ENCODE peak calls at places on chromosome 12, in five cellular contexts. One of them, this sample, is unnamed.

GRCh38 chr12:46221255-46222128 is 47.4 kb downstream of the SLC38A1 start:
- DNase-seq in astrocyte of the spinal cord: peak
- DNase-seq in PC-3: peak
- DNase-seq in foreskin fibroblast: peak
- DNase-seq in A549: no peak
- DNase-seq in this sample: no peak

GRCh38 chr12:123660328-123660727 is 10.6 kb upstream of the TCTN2 start:
- DNase-seq in astrocyte of the spinal cord: peak
- DNase-seq in PC-3: peak
- DNase-seq in foreskin fibroblast: peak
- DNase-seq in A549: peak
- DNase-seq in this sample: peak

GRCh38 chr12:130202201-130202600 is 39.9 kb downstream of the FZD10 start:
- DNase-seq in astrocyte of the spinal cord: no peak
- DNase-seq in PC-3: no peak
- DNase-seq in foreskin fibroblast: no peak
- DNase-seq in A549: no peak
- DNase-seq in this sample: no peak

GRCh38 chr12:68675098-68675842 is 11.5 kb upstream of the NUP107 start:
- DNase-seq in astrocyte of the spinal cord: no peak
- DNase-seq in PC-3: no peak
- DNase-seq in foreskin fibroblast: no peak
- DNase-seq in A549: no peak
- DNase-seq in this sample: no peak

GRCh38 chr12:81963651-81964050 is 204.5 kb upstream of the PPFIA2 start:
- DNase-seq in astrocyte of the spinal cord: no peak
- DNase-seq in PC-3: no peak
- DNase-seq in foreskin fibroblast: no peak
- DNase-seq in A549: no peak
- DNase-seq in this sample: no peak

GRCh38 chr12:109993091-109993490 is 3.1 kb downstream of the GIT2 start:
- DNase-seq in astrocyte of the spinal cord: no peak
- DNase-seq in PC-3: no peak
- DNase-seq in foreskin fibroblast: no peak
- DNase-seq in A549: no peak
- DNase-seq in this sample: no peak

GRCh38 chr12:80045594-80045993 is 53.7 kb upstream of the OTOGL start:
- DNase-seq in astrocyte of the spinal cord: peak
- DNase-seq in PC-3: peak
- DNase-seq in foreskin fibroblast: peak
- DNase-seq in A549: no peak
- DNase-seq in this sample: peak

GRCh38 chr12:55912908-55913307 is 14.8 kb downstream of the PYM1 start:
- DNase-seq in astrocyte of the spinal cord: no peak
- DNase-seq in PC-3: no peak
- DNase-seq in foreskin fibroblast: no peak
- DNase-seq in A549: no peak
- DNase-seq in this sample: no peak

GRCh38 chr12:9707356-9707755 is 25.5 kb downstream of the CLECL1 start:
- DNase-seq in astrocyte of the spinal cord: no peak
- DNase-seq in PC-3: no peak
- DNase-seq in foreskin fibroblast: no peak
- DNase-seq in A549: no peak
- DNase-seq in this sample: no peak

GRCh38 chr12:115726691-115727090 is 550.8 kb downstream of the MED13L start:
- DNase-seq in astrocyte of the spinal cord: no peak
- DNase-seq in PC-3: no peak
- DNase-seq in foreskin fibroblast: no peak
- DNase-seq in A549: no peak
- DNase-seq in this sample: no peak

GRCh38 chr12:124524231-124524925 is 43.0 kb downstream of the NCOR2 start:
- DNase-seq in astrocyte of the spinal cord: peak
- DNase-seq in PC-3: peak
- DNase-seq in foreskin fibroblast: peak
- DNase-seq in A549: peak
- DNase-seq in this sample: peak

GRCh38 chr12:124809878-124810277 is 53.8 kb downstream of the SCARB1 start:
- DNase-seq in astrocyte of the spinal cord: peak
- DNase-seq in PC-3: peak
- DNase-seq in foreskin fibroblast: peak
- DNase-seq in A549: no peak
- DNase-seq in this sample: no peak

GRCh38 chr12:116142936-116143882 is 134.3 kb downstream of the MED13L start:
- DNase-seq in astrocyte of the spinal cord: peak
- DNase-seq in PC-3: peak
- DNase-seq in foreskin fibroblast: peak
- DNase-seq in A549: no peak
- DNase-seq in this sample: peak

GRCh38 chr12:98053202-98053601 is 462.2 kb upstream of the TMPO start:
- DNase-seq in astrocyte of the spinal cord: no peak
- DNase-seq in PC-3: no peak
- DNase-seq in foreskin fibroblast: no peak
- DNase-seq in A549: no peak
- DNase-seq in this sample: no peak

GRCh38 chr12:43198608-43199007 is 353.4 kb downstream of the ADAMTS20 start:
- DNase-seq in astrocyte of the spinal cord: no peak
- DNase-seq in PC-3: no peak
- DNase-seq in foreskin fibroblast: no peak
- DNase-seq in A549: no peak
- DNase-seq in this sample: no peak

GRCh38 chr12:63228853-63229252 is 77.9 kb upstream of the AVPR1A start:
- DNase-seq in astrocyte of the spinal cord: no peak
- DNase-seq in PC-3: no peak
- DNase-seq in foreskin fibroblast: no peak
- DNase-seq in A549: no peak
- DNase-seq in this sample: no peak

GRCh38 chr12:108446766-108447165 is 68.3 kb upstream of the FICD start:
- DNase-seq in astrocyte of the spinal cord: peak
- DNase-seq in PC-3: no peak
- DNase-seq in foreskin fibroblast: peak
- DNase-seq in A549: no peak
- DNase-seq in this sample: no peak

GRCh38 chr12:4809449-4810218 is 89.4 kb downstream of the GALNT8 start:
- DNase-seq in astrocyte of the spinal cord: no peak
- DNase-seq in PC-3: no peak
- DNase-seq in foreskin fibroblast: peak
- DNase-seq in A549: no peak
- DNase-seq in this sample: no peak

GRCh38 chr12:107242189-107242588 is 148.8 kb upstream of the CRY1 start:
- DNase-seq in astrocyte of the spinal cord: peak
- DNase-seq in PC-3: peak
- DNase-seq in foreskin fibroblast: peak
- DNase-seq in A549: no peak
- DNase-seq in this sample: no peak

GRCh38 chr12:131280426-131280825 is 326.7 kb downstream of the ADGRD1 start:
- DNase-seq in astrocyte of the spinal cord: no peak
- DNase-seq in PC-3: no peak
- DNase-seq in foreskin fibroblast: no peak
- DNase-seq in A549: no peak
- DNase-seq in this sample: no peak

GRCh38 chr12:120290541-120291312 is 976 bp downstream of the RNU4-2 start:
- DNase-seq in astrocyte of the spinal cord: no peak
- DNase-seq in PC-3: no peak
- DNase-seq in foreskin fibroblast: no peak
- DNase-seq in A549: peak
- DNase-seq in this sample: no peak

GRCh38 chr12:70645494-70646317 is 8.5 kb upstream of the PTPRB start:
- DNase-seq in astrocyte of the spinal cord: peak
- DNase-seq in PC-3: peak
- DNase-seq in foreskin fibroblast: peak
- DNase-seq in A549: peak
- DNase-seq in this sample: peak

DNA sequence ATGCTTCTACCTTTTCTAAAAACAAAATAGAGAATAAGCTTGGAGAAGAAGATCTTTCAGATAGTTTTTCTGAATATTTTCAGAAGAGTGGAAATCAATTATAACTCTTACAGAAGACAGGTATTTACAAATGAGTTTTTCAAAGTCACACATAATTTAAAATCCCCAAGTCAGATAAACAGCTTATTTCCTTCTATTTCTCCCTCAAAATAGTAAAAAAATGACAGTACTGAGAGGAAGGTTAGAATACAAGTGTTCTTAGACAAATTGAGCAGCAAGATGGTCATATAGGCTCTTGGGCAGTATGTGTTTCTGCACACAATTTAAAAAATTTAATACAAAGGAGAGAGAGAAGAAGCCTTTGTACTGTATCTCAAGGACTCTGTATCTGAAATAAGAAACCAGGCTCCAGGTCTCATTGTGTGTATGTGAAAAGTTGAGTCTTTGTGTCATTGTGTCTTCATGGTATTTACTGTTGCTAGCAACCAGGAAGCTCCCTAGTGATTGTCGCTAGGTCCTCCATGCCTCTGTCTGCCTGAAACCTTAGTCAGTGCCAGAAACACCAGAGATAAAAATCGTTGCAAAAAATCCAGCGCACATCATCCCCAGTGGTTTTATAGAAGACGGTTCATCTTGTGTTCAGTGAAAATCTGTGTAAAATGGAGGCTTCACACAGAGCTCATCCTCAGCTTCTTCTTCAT is 12.9 kb upstream of the TUBA1A start:
- DNase-seq in astrocyte of the spinal cord: peak
- DNase-seq in PC-3: peak
- DNase-seq in foreskin fibroblast: peak
- DNase-seq in A549: no peak
- DNase-seq in this sample: no peak
- H3K4me3 ChIP-seq in astrocyte of the spinal cord: no peak
- H3K4me3 ChIP-seq in PC-3: peak
- H3K4me3 ChIP-seq in foreskin fibroblast: no peak
- H3K4me3 ChIP-seq in A549: no peak
- H3K4me3 ChIP-seq in this sample: no peak

DNA sequence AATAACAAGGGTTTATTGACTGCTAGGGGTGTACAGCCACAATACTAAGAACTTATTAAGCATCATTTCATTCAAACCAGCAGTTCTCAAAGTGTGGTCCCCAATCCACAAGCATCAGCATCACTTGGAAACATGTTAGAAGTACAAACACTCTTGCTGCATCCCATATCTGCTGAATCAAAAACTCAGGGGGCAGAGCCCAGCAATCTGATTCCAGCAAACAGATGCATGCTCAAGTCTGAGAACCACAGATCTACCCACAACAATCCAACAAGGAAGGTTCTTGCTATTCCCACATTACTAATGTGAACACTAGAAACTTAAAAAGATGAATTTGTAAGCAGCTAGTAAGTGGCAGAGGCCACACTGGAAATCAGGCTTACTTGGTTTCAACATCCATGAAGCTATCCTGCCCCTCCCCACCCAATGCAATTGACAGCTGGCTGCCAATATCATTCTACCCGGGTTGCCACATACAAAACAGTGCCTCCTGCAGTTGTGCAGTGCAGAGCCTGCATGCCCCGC is 6.2 kb downstream of the KRT77 start:
- DNase-seq in astrocyte of the spinal cord: no peak
- DNase-seq in PC-3: no peak
- DNase-seq in foreskin fibroblast: no peak
- DNase-seq in A549: no peak
- DNase-seq in this sample: no peak
- TF ChIP-seq CTCF in astrocyte of the spinal cord: no peak
- TF ChIP-seq CTCF in PC-3: peak
- TF ChIP-seq CTCF in foreskin fibroblast: no peak
- TF ChIP-seq CTCF in A549: no peak
- TF ChIP-seq CTCF in this sample: no peak

GRCh38 chr12:41188841-41189394 is 798 bp downstream of the PDZRN4 start:
- DNase-seq in astrocyte of the spinal cord: no peak
- DNase-seq in PC-3: no peak
- DNase-seq in foreskin fibroblast: no peak
- DNase-seq in A549: no peak
- DNase-seq in this sample: no peak
- H3K4me3 ChIP-seq in astrocyte of the spinal cord: no peak
- H3K4me3 ChIP-seq in PC-3: no peak
- H3K4me3 ChIP-seq in foreskin fibroblast: no peak
- H3K4me3 ChIP-seq in A549: peak
- H3K4me3 ChIP-seq in this sample: no peak

DNA sequence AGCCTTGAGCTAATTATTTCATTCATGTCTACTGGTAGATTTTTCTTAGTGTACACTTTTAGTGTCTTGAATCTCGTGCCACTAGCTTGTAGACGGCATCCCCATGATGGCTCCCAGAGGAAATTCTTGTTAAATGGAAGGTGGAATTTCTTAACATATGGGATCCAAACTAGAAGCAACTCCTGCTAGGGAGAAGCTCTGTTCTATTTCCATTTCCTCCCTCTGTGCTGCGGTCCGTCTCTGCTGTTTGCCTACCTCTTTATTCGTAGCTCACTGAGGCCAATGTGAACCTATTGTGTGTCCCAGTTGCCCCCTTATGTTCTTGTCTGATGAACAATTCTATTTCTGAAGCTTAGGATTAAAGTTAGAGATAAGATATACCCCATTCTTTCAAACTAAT is 588 bp downstream of the PIK3C2G start:
- DNase-seq in astrocyte of the spinal cord: no peak
- DNase-seq in PC-3: no peak
- DNase-seq in foreskin fibroblast: no peak
- DNase-seq in A549: no peak
- DNase-seq in this sample: no peak
- TF ChIP-seq CTCF in astrocyte of the spinal cord: no peak
- TF ChIP-seq CTCF in PC-3: no peak
- TF ChIP-seq CTCF in foreskin fibroblast: no peak
- TF ChIP-seq CTCF in A549: no peak
- TF ChIP-seq CTCF in this sample: no peak

GRCh38 chr12:112806721-112807120 is 15.2 kb downstream of the RPH3A start:
- DNase-seq in astrocyte of the spinal cord: no peak
- DNase-seq in PC-3: no peak
- DNase-seq in foreskin fibroblast: no peak
- DNase-seq in A549: no peak
- DNase-seq in this sample: no peak
- H3K4me3 ChIP-seq in astrocyte of the spinal cord: no peak
- H3K4me3 ChIP-seq in PC-3: no peak
- H3K4me3 ChIP-seq in foreskin fibroblast: no peak
- H3K4me3 ChIP-seq in A549: no peak
- H3K4me3 ChIP-seq in this sample: no peak

DNA sequence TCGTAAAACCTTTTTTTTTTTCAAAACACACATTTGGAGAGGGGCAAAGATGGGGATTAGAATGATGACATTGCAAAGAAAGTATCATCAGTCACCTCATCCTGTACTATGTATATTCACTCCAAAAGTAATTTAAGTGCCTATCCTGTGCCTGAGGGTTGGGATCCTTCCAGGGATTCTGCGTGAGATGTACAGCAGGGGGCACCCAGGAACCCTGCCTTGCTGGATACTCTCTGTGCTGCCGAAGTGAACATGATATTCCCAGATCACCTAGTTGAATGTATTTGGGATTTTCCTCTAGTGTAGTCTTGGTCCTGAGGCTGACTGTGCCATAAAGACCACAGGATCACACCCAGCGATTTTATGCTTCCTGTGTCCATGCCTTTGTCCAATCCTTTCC is 372.7 kb downstream of the IPO8 start:
- DNase-seq in astrocyte of the spinal cord: no peak
- DNase-seq in PC-3: no peak
- DNase-seq in foreskin fibroblast: peak
- DNase-seq in A549: no peak
- DNase-seq in this sample: no peak
- TF ChIP-seq CTCF in astrocyte of the spinal cord: no peak
- TF ChIP-seq CTCF in PC-3: no peak
- TF ChIP-seq CTCF in foreskin fibroblast: no peak
- TF ChIP-seq CTCF in A549: no peak
- TF ChIP-seq CTCF in this sample: no peak

GRCh38 chr12:95701722-95702418 is 88.7 kb downstream of the NTN4 start:
- DNase-seq in astrocyte of the spinal cord: peak
- DNase-seq in PC-3: peak
- DNase-seq in foreskin fibroblast: no peak
- DNase-seq in A549: no peak
- DNase-seq in this sample: no peak
- H3K4me3 ChIP-seq in astrocyte of the spinal cord: no peak
- H3K4me3 ChIP-seq in PC-3: no peak
- H3K4me3 ChIP-seq in foreskin fibroblast: no peak
- H3K4me3 ChIP-seq in A549: no peak
- H3K4me3 ChIP-seq in this sample: no peak